ENCODE peak calls at places on chromosomes 4 and X, in ten cellular contexts. S is Jurkat, Clone E6-1; Z is fibroblast of villous mesenchyme; D is SK-N-DZ; E is RWPE1; B is activated naive CD4-positive, alpha-beta T cell; V is GM04504; A is GM12892; P is CD8-positive, alpha-beta memory T cell; M is left ventricle myocardium inferior. O is an unnamed sample.

GRCh38 chrX:130695931-130696330 is 207.1 kb downstream of the ENOX2 start:
- DNase-seq in V (no peak), B (no peak), S (no peak), P (no peak), E (no peak), A (no peak), Z (no peak), D (no peak), M (no peak), O (no peak)

GRCh38 chr4:138592801-138593200 is 350.7 kb upstream of the SLC7A11 start:
- DNase-seq in M (no peak), V (no peak), E (no peak), S (no peak), P (no peak), B (no peak), D (no peak), A (no peak), Z (no peak), O (no peak)

GRCh38 chr4:140856692-140857091 is 100.5 kb upstream of the TBC1D9 start:
- DNase-seq in B (no peak), A (no peak), D (no peak), S (no peak), V (no peak), Z (peak), M (no peak), P (no peak), E (peak), O (peak)

GRCh38 chrX:44828008-44828605 is 15.7 kb upstream of the DUSP21 start:
- DNase-seq in S (no peak), B (no peak), P (no peak), M (no peak), A (no peak), V (peak), D (no peak), Z (peak), E (peak), O (no peak)

GRCh38 chrX:137166591-137166990 is 132.8 kb upstream of the GPR101 start:
- DNase-seq in S (peak), B (no peak), V (no peak), A (no peak), E (no peak), P (no peak), D (no peak), Z (no peak), M (no peak), O (peak)

GRCh38 chrX:131068945-131069719 is 11.0 kb downstream of the ARHGAP36 start:
- DNase-seq in Z (peak), M (no peak), E (no peak), D (peak), B (no peak), P (no peak), A (peak), S (no peak), V (no peak), O (no peak)

GRCh38 chr4:182736207-182736606 is 181.0 kb downstream of the DCTD start:
- DNase-seq in E (peak), B (no peak), M (no peak), P (no peak), D (no peak), A (no peak), V (no peak), S (no peak), Z (no peak), O (no peak)

GRCh38 chr4:94814237-94814636 is 56.5 kb downstream of the BMPR1B start:
- DNase-seq in Z (no peak), A (no peak), B (no peak), E (no peak), S (no peak), M (no peak), P (no peak), V (no peak), D (no peak), O (no peak)

GRCh38 chr4:627347-627746 is 2.0 kb downstream of the PDE6B start:
- DNase-seq in D (no peak), M (peak), S (no peak), Z (no peak), V (no peak), A (no peak), E (no peak), B (no peak), P (no peak), O (no peak)

GRCh38 chrX:134880866-134881265 is 109.9 kb upstream of the SMIM10 start:
- DNase-seq in D (no peak), V (no peak), Z (peak), M (no peak), E (no peak), S (no peak), P (no peak), A (no peak), B (no peak), O (no peak)

GRCh38 chr4:5774416-5775056 is 63.5 kb downstream of the EVC start:
- DNase-seq in B (no peak), E (no peak), M (no peak), D (no peak), A (no peak), P (no peak), Z (no peak), S (no peak), V (no peak), O (no peak)

GRCh38 chrX:10512741-10513140 is 107.6 kb downstream of the MID1 start:
- DNase-seq in D (no peak), S (no peak), A (no peak), M (no peak), V (no peak), E (no peak), P (no peak), Z (no peak), B (no peak), O (no peak)

GRCh38 chr4:140653718-140654515 is 85.2 kb upstream of the UCP1 start:
- DNase-seq in D (no peak), M (no peak), V (no peak), A (no peak), P (no peak), E (no peak), S (no peak), B (no peak), Z (peak), O (no peak)

GRCh38 chr4:94877973-94878372 is 120.2 kb downstream of the BMPR1B start:
- DNase-seq in B (no peak), E (peak), M (no peak), P (no peak), D (no peak), A (no peak), V (no peak), Z (peak), S (no peak), O (no peak)